ENCODE peak calls at places on chromosomes 1 and 21, in ten cellular contexts. One of them, this sample, is unnamed.

GRCh38 chr1:100188617-100189016 is 10.6 kb upstream of the LRRC39 start:
- DNase-seq in sigmoid colon: peak
- DNase-seq in stomach: no peak
- DNase-seq in uterus: no peak
- DNase-seq in ovary: no peak
- DNase-seq in IMR-90: peak
- DNase-seq in breast epithelium: no peak
- DNase-seq in A549: no peak
- DNase-seq in spleen: no peak
- DNase-seq in adrenal gland: peak
- DNase-seq in this sample: no peak

GRCh38 chr1:202029171-202029665 is 18.8 kb downstream of the ELF3 start:
- DNase-seq in A549: peak
- DNase-seq in sigmoid colon: no peak
- DNase-seq in ovary: no peak
- DNase-seq in stomach: no peak
- DNase-seq in adrenal gland: no peak
- DNase-seq in uterus: no peak
- DNase-seq in IMR-90: peak
- DNase-seq in breast epithelium: no peak
- DNase-seq in spleen: no peak
- DNase-seq in this sample: no peak

GRCh38 chr1:212402876-212403275 is 11.8 kb downstream of the PACC1 start:
- DNase-seq in A549: no peak
- DNase-seq in adrenal gland: no peak
- DNase-seq in spleen: no peak
- DNase-seq in breast epithelium: no peak
- DNase-seq in stomach: no peak
- DNase-seq in uterus: no peak
- DNase-seq in IMR-90: no peak
- DNase-seq in ovary: no peak
- DNase-seq in sigmoid colon: no peak
- DNase-seq in this sample: no peak

GRCh38 chr1:212531267-212531666 is 77.3 kb upstream of the ATF3 start:
- DNase-seq in sigmoid colon: no peak
- DNase-seq in ovary: no peak
- DNase-seq in IMR-90: no peak
- DNase-seq in stomach: no peak
- DNase-seq in adrenal gland: no peak
- DNase-seq in spleen: no peak
- DNase-seq in A549: no peak
- DNase-seq in uterus: no peak
- DNase-seq in breast epithelium: no peak
- DNase-seq in this sample: no peak

GRCh38 chr1:48294656-48295055 is 72.1 kb downstream of the SLC5A9 start:
- DNase-seq in ovary: no peak
- DNase-seq in adrenal gland: no peak
- DNase-seq in IMR-90: no peak
- DNase-seq in spleen: no peak
- DNase-seq in stomach: no peak
- DNase-seq in breast epithelium: no peak
- DNase-seq in A549: no peak
- DNase-seq in uterus: no peak
- DNase-seq in sigmoid colon: no peak
- DNase-seq in this sample: no peak

GRCh38 chr1:224219011-224219611 is 36.1 kb downstream of the DEGS1 start:
- DNase-seq in uterus: no peak
- DNase-seq in A549: no peak
- DNase-seq in adrenal gland: no peak
- DNase-seq in breast epithelium: no peak
- DNase-seq in IMR-90: no peak
- DNase-seq in spleen: no peak
- DNase-seq in ovary: no peak
- DNase-seq in stomach: no peak
- DNase-seq in sigmoid colon: no peak
- DNase-seq in this sample: no peak

GRCh38 chr1:31786366-31787060 is 22.4 kb upstream of the ADGRB2 start:
- DNase-seq in breast epithelium: no peak
- DNase-seq in uterus: no peak
- DNase-seq in IMR-90: no peak
- DNase-seq in A549: no peak
- DNase-seq in stomach: no peak
- DNase-seq in adrenal gland: no peak
- DNase-seq in spleen: peak
- DNase-seq in ovary: peak
- DNase-seq in sigmoid colon: peak
- DNase-seq in this sample: peak

GRCh38 chr21:36250423-36251075 is 69.4 kb upstream of the MORC3 start:
- DNase-seq in spleen: no peak
- DNase-seq in ovary: no peak
- DNase-seq in stomach: no peak
- DNase-seq in IMR-90: no peak
- DNase-seq in adrenal gland: no peak
- DNase-seq in A549: no peak
- DNase-seq in sigmoid colon: no peak
- DNase-seq in breast epithelium: no peak
- DNase-seq in uterus: no peak
- DNase-seq in this sample: no peak

GRCh38 chr1:27342778-27343638 is 1.2 kb downstream of the SYTL1 start:
- DNase-seq in breast epithelium: peak
- DNase-seq in adrenal gland: no peak
- DNase-seq in A549: no peak
- DNase-seq in stomach: peak
- DNase-seq in IMR-90: no peak
- DNase-seq in sigmoid colon: no peak
- DNase-seq in ovary: no peak
- DNase-seq in uterus: no peak
- DNase-seq in spleen: peak
- DNase-seq in this sample: no peak

GRCh38 chr1:27342391-27342777 is 562 bp downstream of the SYTL1 start:
- DNase-seq in adrenal gland: no peak
- DNase-seq in breast epithelium: no peak
- DNase-seq in A549: no peak
- DNase-seq in ovary: no peak
- DNase-seq in sigmoid colon: no peak
- DNase-seq in IMR-90: no peak
- DNase-seq in uterus: no peak
- DNase-seq in spleen: peak
- DNase-seq in stomach: no peak
- DNase-seq in this sample: no peak

GRCh38 chr1:27339213-27339612 is 2.6 kb upstream of the SYTL1 start:
- DNase-seq in uterus: no peak
- DNase-seq in A549: no peak
- DNase-seq in adrenal gland: no peak
- DNase-seq in ovary: no peak
- DNase-seq in IMR-90: no peak
- DNase-seq in spleen: no peak
- DNase-seq in breast epithelium: no peak
- DNase-seq in sigmoid colon: no peak
- DNase-seq in stomach: no peak
- DNase-seq in this sample: no peak

GRCh38 chr1:27343639-27344025 is 1.8 kb downstream of the SYTL1 start:
- DNase-seq in uterus: no peak
- DNase-seq in spleen: no peak
- DNase-seq in stomach: no peak
- DNase-seq in sigmoid colon: no peak
- DNase-seq in ovary: no peak
- DNase-seq in IMR-90: no peak
- DNase-seq in adrenal gland: no peak
- DNase-seq in A549: no peak
- DNase-seq in breast epithelium: no peak
- DNase-seq in this sample: no peak

DNA sequence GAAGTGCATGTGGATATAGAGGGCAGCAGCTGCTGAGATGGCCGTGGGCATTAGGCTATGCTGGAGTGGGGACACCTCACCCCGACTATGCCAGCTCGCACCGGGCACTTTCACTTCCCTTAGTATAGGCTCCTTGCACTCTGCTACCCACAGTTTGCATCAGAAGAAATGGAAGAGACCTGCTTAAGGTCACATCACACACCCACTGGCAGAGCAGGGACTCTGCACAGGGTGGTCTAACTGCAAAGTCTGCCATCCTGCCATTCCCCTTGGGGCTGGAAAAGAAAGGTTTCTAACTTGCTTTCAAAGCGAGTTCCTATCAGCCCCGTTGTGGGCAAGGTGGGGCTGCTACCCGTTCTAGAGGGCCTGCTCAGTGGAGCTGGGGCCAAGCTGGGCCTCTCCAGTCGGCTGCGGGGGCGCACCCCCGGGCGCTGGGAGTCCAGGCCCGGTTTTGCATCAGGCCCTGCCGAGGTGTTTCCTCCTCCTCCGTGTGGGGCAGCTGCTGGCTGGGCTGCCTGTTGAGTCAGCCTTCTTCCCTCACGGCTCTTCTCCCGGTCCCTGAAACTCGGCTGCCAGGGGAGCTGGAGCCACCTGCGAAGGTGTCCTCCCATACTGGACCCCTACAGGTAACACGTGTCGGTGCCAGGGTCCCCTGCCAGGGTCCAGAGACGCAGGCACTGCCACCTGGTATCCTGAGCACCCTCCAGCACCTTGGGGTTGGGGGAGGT is at the start of gene SYTL1:
- DNase-seq in spleen: peak
- DNase-seq in sigmoid colon: no peak
- DNase-seq in adrenal gland: peak
- DNase-seq in breast epithelium: peak
- DNase-seq in IMR-90: peak
- DNase-seq in A549: peak
- DNase-seq in ovary: no peak
- DNase-seq in stomach: peak
- DNase-seq in uterus: no peak
- DNase-seq in this sample: no peak
- TF ChIP-seq POLR2A in spleen: no peak
- TF ChIP-seq POLR2A in sigmoid colon: no peak
- TF ChIP-seq POLR2A in adrenal gland: no peak
- TF ChIP-seq POLR2A in breast epithelium: no peak
- TF ChIP-seq POLR2A in IMR-90: no peak
- TF ChIP-seq POLR2A in A549: no peak
- TF ChIP-seq POLR2A in ovary: no peak
- TF ChIP-seq POLR2A in stomach: no peak
- TF ChIP-seq POLR2A in uterus: no peak
- TF ChIP-seq POLR2A in this sample: no peak

GRCh38 chr1:63366915-63367217 is 561 bp upstream of the ALG6 start:
- DNase-seq in spleen: no peak
- DNase-seq in uterus: no peak
- DNase-seq in IMR-90: no peak
- DNase-seq in adrenal gland: no peak
- DNase-seq in stomach: no peak
- DNase-seq in sigmoid colon: no peak
- DNase-seq in breast epithelium: no peak
- DNase-seq in A549: no peak
- DNase-seq in ovary: no peak
- DNase-seq in this sample: no peak

GRCh38 chr1:63362073-63362472 is 5.4 kb upstream of the ALG6 start:
- DNase-seq in uterus: no peak
- DNase-seq in stomach: no peak
- DNase-seq in breast epithelium: no peak
- DNase-seq in spleen: no peak
- DNase-seq in A549: no peak
- DNase-seq in IMR-90: no peak
- DNase-seq in sigmoid colon: no peak
- DNase-seq in ovary: no peak
- DNase-seq in adrenal gland: no peak
- DNase-seq in this sample: no peak

GRCh38 chr1:63363014-63363413 is 4.4 kb upstream of the ALG6 start:
- DNase-seq in stomach: no peak
- DNase-seq in ovary: no peak
- DNase-seq in uterus: no peak
- DNase-seq in A549: no peak
- DNase-seq in IMR-90: no peak
- DNase-seq in sigmoid colon: no peak
- DNase-seq in breast epithelium: no peak
- DNase-seq in spleen: no peak
- DNase-seq in adrenal gland: no peak
- DNase-seq in this sample: no peak

GRCh38 chr1:63359561-63359960 is 7.9 kb upstream of the ALG6 start:
- DNase-seq in stomach: no peak
- DNase-seq in breast epithelium: no peak
- DNase-seq in A549: no peak
- DNase-seq in sigmoid colon: no peak
- DNase-seq in IMR-90: no peak
- DNase-seq in spleen: no peak
- DNase-seq in uterus: no peak
- DNase-seq in ovary: no peak
- DNase-seq in adrenal gland: no peak
- DNase-seq in this sample: no peak

GRCh38 chr1:63362578-63362977 is 4.8 kb upstream of the ALG6 start:
- DNase-seq in A549: no peak
- DNase-seq in ovary: no peak
- DNase-seq in adrenal gland: no peak
- DNase-seq in uterus: no peak
- DNase-seq in IMR-90: no peak
- DNase-seq in breast epithelium: no peak
- DNase-seq in sigmoid colon: no peak
- DNase-seq in stomach: no peak
- DNase-seq in spleen: no peak
- DNase-seq in this sample: no peak
- TF ChIP-seq CTCF in A549: no peak
- TF ChIP-seq CTCF in ovary: no peak
- TF ChIP-seq CTCF in adrenal gland: no peak
- TF ChIP-seq CTCF in uterus: no peak
- TF ChIP-seq CTCF in IMR-90: no peak
- TF ChIP-seq CTCF in breast epithelium: no peak
- TF ChIP-seq CTCF in sigmoid colon: no peak
- TF ChIP-seq CTCF in stomach: no peak
- TF ChIP-seq CTCF in spleen: no peak
- TF ChIP-seq CTCF in this sample: no peak

GRCh38 chr1:2404142-2404889 is 8.0 kb downstream of the PEX10 start:
- DNase-seq in spleen: no peak
- DNase-seq in sigmoid colon: no peak
- DNase-seq in A549: no peak
- DNase-seq in stomach: no peak
- DNase-seq in breast epithelium: no peak
- DNase-seq in ovary: no peak
- DNase-seq in IMR-90: no peak
- DNase-seq in adrenal gland: no peak
- DNase-seq in uterus: no peak
- DNase-seq in this sample: no peak
- H3K27ac ChIP-seq in spleen: peak
- H3K27ac ChIP-seq in sigmoid colon: peak
- H3K27ac ChIP-seq in A549: no peak
- H3K27ac ChIP-seq in stomach: no peak
- H3K27ac ChIP-seq in breast epithelium: no peak
- H3K27ac ChIP-seq in ovary: no peak
- H3K27ac ChIP-seq in IMR-90: no peak
- H3K27ac ChIP-seq in adrenal gland: peak
- H3K27ac ChIP-seq in uterus: no peak
- H3K27ac ChIP-seq in this sample: no peak

GRCh38 chr1:112713466-112714312 is 1.4 kb downstream of the PPM1J start:
- DNase-seq in breast epithelium: no peak
- DNase-seq in sigmoid colon: no peak
- DNase-seq in IMR-90: no peak
- DNase-seq in adrenal gland: no peak
- DNase-seq in uterus: peak
- DNase-seq in spleen: peak
- DNase-seq in A549: no peak
- DNase-seq in ovary: no peak
- DNase-seq in stomach: peak
- DNase-seq in this sample: peak

GRCh38 chr1:112714313-112715263 is 544 bp downstream of the PPM1J start:
- DNase-seq in stomach: peak
- DNase-seq in adrenal gland: no peak
- DNase-seq in A549: no peak
- DNase-seq in IMR-90: no peak
- DNase-seq in uterus: peak
- DNase-seq in spleen: peak
- DNase-seq in ovary: peak
- DNase-seq in sigmoid colon: no peak
- DNase-seq in breast epithelium: no peak
- DNase-seq in this sample: peak

GRCh38 chr1:112717263-112717662 is 2.1 kb upstream of the PPM1J start:
- DNase-seq in breast epithelium: no peak
- DNase-seq in sigmoid colon: no peak
- DNase-seq in ovary: no peak
- DNase-seq in uterus: no peak
- DNase-seq in spleen: no peak
- DNase-seq in IMR-90: no peak
- DNase-seq in adrenal gland: no peak
- DNase-seq in A549: no peak
- DNase-seq in stomach: no peak
- DNase-seq in this sample: no peak

GRCh38 chr1:112716133-112716720 is 1.1 kb upstream of the PPM1J start:
- DNase-seq in spleen: peak
- DNase-seq in sigmoid colon: peak
- DNase-seq in A549: peak
- DNase-seq in ovary: peak
- DNase-seq in breast epithelium: peak
- DNase-seq in adrenal gland: peak
- DNase-seq in uterus: peak
- DNase-seq in IMR-90: peak
- DNase-seq in stomach: peak
- DNase-seq in this sample: peak

DNA sequence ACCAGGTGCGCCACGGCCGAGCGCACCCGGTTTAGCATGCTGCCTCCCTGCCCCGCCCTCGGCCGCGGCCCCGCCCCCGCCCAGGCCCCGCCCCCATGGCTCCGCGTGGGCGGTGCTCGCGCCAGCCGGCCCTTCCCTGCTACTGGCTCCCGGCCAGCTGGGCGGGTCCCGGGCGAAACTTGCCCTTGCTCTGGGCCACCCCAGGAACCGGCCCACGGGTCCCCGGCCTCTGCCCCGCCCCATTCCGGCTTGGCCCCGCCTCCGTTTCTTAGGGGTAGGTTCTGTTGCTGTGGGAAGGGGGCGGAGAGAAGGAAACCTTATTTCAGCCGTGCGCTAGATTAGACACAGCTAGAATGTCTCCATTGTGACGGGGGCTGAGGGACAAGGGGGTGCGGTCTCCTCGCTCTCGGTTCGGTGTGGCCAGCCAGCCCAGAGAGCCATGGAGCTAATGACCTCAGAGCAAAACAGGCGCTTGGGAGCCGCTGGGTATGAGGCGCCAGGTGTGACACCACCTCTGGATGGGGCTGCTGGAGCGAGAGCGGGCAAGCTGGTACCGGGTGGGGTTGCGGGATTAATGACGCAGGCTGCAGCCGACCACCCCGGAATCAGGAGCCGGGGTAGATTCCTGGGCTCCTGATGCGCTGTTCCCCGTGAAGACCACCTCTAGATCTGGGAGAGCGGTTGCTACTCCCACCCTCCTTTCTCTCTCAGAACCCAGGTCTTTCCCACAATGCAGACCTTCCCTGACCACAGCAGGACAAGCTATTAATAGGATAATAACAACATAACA is at the start of gene PPM1J:
- DNase-seq in uterus: peak
- DNase-seq in adrenal gland: peak
- DNase-seq in stomach: peak
- DNase-seq in IMR-90: peak
- DNase-seq in sigmoid colon: peak
- DNase-seq in breast epithelium: peak
- DNase-seq in A549: peak
- DNase-seq in spleen: peak
- DNase-seq in ovary: peak
- DNase-seq in this sample: peak
- TF ChIP-seq POLR2A in uterus: peak
- TF ChIP-seq POLR2A in adrenal gland: peak
- TF ChIP-seq POLR2A in stomach: no peak
- TF ChIP-seq POLR2A in IMR-90: no peak
- TF ChIP-seq POLR2A in sigmoid colon: no peak
- TF ChIP-seq POLR2A in breast epithelium: no peak
- TF ChIP-seq POLR2A in A549: no peak
- TF ChIP-seq POLR2A in spleen: no peak
- TF ChIP-seq POLR2A in ovary: no peak
- TF ChIP-seq POLR2A in this sample: peak